ENCODE peak calls at places on chromosome 9, in four cellular contexts. S is GM13977, G is epithelial cell of esophagus, D is A673. K is an unnamed sample.
A peak's percentile ranks its signal among the peaks of the same experiment; 100 is the strongest.

GRCh38 chr9:133701321-133701980 is 36.7 kb downstream of the SARDH start:
- DNase-seq in S (no peak), G (no peak), D (no peak), K (peak; percentile 71)

GRCh38 chr9:117485176-117485575 is 70.3 kb upstream of the ASTN2 start:
- DNase-seq in S (no peak), G (peak; percentile 14), D (peak; percentile 21), K (no peak)

GRCh38 chr9:91146391-91147019 is 215.2 kb downstream of the AUH start:
- DNase-seq in S (no peak), G (no peak), D (no peak), K (peak; percentile 37)

GRCh38 chr9:108323615-108324014 is 532.2 kb downstream of the ACTL7B start:
- DNase-seq in S (no peak), G (peak; percentile 78), D (no peak), K (no peak)

GRCh38 chr9:116564266-116564793 is 122.8 kb upstream of the TRIM32 start:
- DNase-seq in S (no peak), G (no peak), D (no peak), K (no peak)

GRCh38 chr9:106953166-106953565 is 90.2 kb downstream of the ZNF462 start:
- DNase-seq in S (no peak), G (peak; percentile 31), D (no peak), K (no peak)

GRCh38 chr9:124511891-124512805 is 4.9 kb upstream of the NR5A1 start:
- DNase-seq in S (peak; percentile 34), G (no peak), D (no peak), K (no peak)

GRCh38 chr9:134501266-134502181 is 140.1 kb upstream of the COL5A1 start:
- DNase-seq in S (no peak), G (no peak), D (no peak), K (no peak)

GRCh38 chr9:79565245-79565644 is 6.5 kb upstream of the TLE4 start:
- DNase-seq in S (no peak), G (peak; percentile 88), D (no peak), K (peak; percentile 69)

GRCh38 chr9:16309350-16310271 is 560.9 kb downstream of the BNC2 start:
- DNase-seq in S (no peak), G (peak; percentile 27), D (no peak), K (no peak)

GRCh38 chr9:99822596-99823391 is 1.1 kb downstream of the NR4A3 start:
- DNase-seq in S (peak; percentile 54), G (peak; percentile 41), D (peak; percentile 76), K (peak; percentile 72)

GRCh38 chr9:72622186-72622585 is 100.8 kb downstream of the TMC1 start:
- DNase-seq in S (no peak), G (no peak), D (no peak), K (no peak)

GRCh38 chr9:129109952-129110739 is 447 bp downstream of the CRAT start:
- DNase-seq in S (no peak), G (no peak), D (no peak), K (no peak)

GRCh38 chr9:134556531-134557068 is 85.0 kb upstream of the COL5A1 start:
- DNase-seq in S (no peak), G (no peak), D (no peak), K (no peak)

GRCh38 chr9:131969469-131969989 is 110.1 kb downstream of the MED27 start:
- DNase-seq in S (no peak), G (no peak), D (no peak), K (no peak)

GRCh38 chr9:134716067-134716466 is 74.5 kb downstream of the COL5A1 start:
- DNase-seq in S (no peak), G (no peak), D (no peak), K (no peak)

GRCh38 chr9:512555-513272 is 298.0 kb downstream of the DOCK8 start:
- DNase-seq in S (no peak), G (no peak), D (no peak), K (no peak)

GRCh38 chr9:91536211-91536691 is 112.6 kb upstream of the NFIL3 start:
- DNase-seq in S (no peak), G (peak; percentile 92), D (no peak), K (no peak)

GRCh38 chr9:27787941-27788340 is 214.7 kb upstream of the C9orf72 start:
- DNase-seq in S (no peak), G (peak; percentile 56), D (peak; percentile 48), K (peak; percentile 2)
- TF ChIP-seq CTCF in S (no peak), G (peak; percentile 36), D (peak; percentile 49), K (no peak)

GRCh38 chr9:34396276-34397214 is 19.8 kb upstream of the MYORG start:
- DNase-seq in S (no peak), G (no peak), D (no peak), K (no peak)
- TF ChIP-seq CTCF in S (no peak), G (no peak), D (no peak), K (no peak)

GRCh38 chr9:4048441-4048840 is 251.4 kb downstream of the GLIS3 start:
- DNase-seq in S (no peak), G (peak; percentile 43), D (peak; percentile 27), K (no peak)
- TF ChIP-seq CTCF in S (no peak), G (peak; percentile 62), D (peak; percentile 59), K (peak; percentile 28)

GRCh38 chr9:14031015-14031414 is 282.9 kb downstream of the NFIB start:
- DNase-seq in S (no peak), G (peak; percentile 50), D (peak; percentile 77), K (no peak)
- TF ChIP-seq CTCF in S (no peak), G (peak; percentile 13), D (peak; percentile 37), K (no peak)

K was measured in activated CD8-positive, alpha-beta T cell treated with anti-CD3 and anti-CD28 coated beads for 36 hours.